ENCODE peak calls at places on chromosome 2, in five cellular contexts. One of them, this sample, is unnamed.

GRCh38 chr2:38092196-38092902 is 16.4 kb upstream of the CYP1B1 start:
- DNase-seq in stimulated activated CD4-positive, alpha-beta T cell treated with anti-CD3 and anti-CD28 coated beads, Interleukin-4, amount 100 ng/mL, for 48 hours: no peak
- DNase-seq in endothelial cell: no peak
- DNase-seq in NCI-H2029: no peak
- DNase-seq in AG10803: peak
- DNase-seq in this sample: peak

GRCh38 chr2:17539993-17540812 is at the start of gene VSNL1:
- DNase-seq in stimulated activated CD4-positive, alpha-beta T cell treated with anti-CD3 and anti-CD28 coated beads, Interleukin-4, amount 100 ng/mL, for 48 hours: no peak
- DNase-seq in endothelial cell: peak
- DNase-seq in NCI-H2029: no peak
- DNase-seq in AG10803: peak
- DNase-seq in this sample: peak

GRCh38 chr2:47049502-47049901 is 105.6 kb downstream of the STPG4 start:
- DNase-seq in stimulated activated CD4-positive, alpha-beta T cell treated with anti-CD3 and anti-CD28 coated beads, Interleukin-4, amount 100 ng/mL, for 48 hours: no peak
- DNase-seq in endothelial cell: no peak
- DNase-seq in NCI-H2029: no peak
- DNase-seq in AG10803: no peak
- DNase-seq in this sample: no peak

GRCh38 chr2:37306024-37306423 is 18.6 kb downstream of the PRKD3 start:
- DNase-seq in stimulated activated CD4-positive, alpha-beta T cell treated with anti-CD3 and anti-CD28 coated beads, Interleukin-4, amount 100 ng/mL, for 48 hours: no peak
- DNase-seq in endothelial cell: no peak
- DNase-seq in NCI-H2029: peak
- DNase-seq in AG10803: no peak
- DNase-seq in this sample: no peak

GRCh38 chr2:54572262-54572635 is 116.1 kb downstream of the SPTBN1 start:
- DNase-seq in stimulated activated CD4-positive, alpha-beta T cell treated with anti-CD3 and anti-CD28 coated beads, Interleukin-4, amount 100 ng/mL, for 48 hours: no peak
- DNase-seq in endothelial cell: no peak
- DNase-seq in NCI-H2029: peak
- DNase-seq in AG10803: peak
- DNase-seq in this sample: peak

GRCh38 chr2:166784296-166784946 is 103.9 kb upstream of the XIRP2 start:
- DNase-seq in stimulated activated CD4-positive, alpha-beta T cell treated with anti-CD3 and anti-CD28 coated beads, Interleukin-4, amount 100 ng/mL, for 48 hours: no peak
- DNase-seq in endothelial cell: no peak
- DNase-seq in NCI-H2029: peak
- DNase-seq in AG10803: no peak
- DNase-seq in this sample: no peak

GRCh38 chr2:144078802-144079386 is 441.0 kb downstream of the ZEB2 start:
- DNase-seq in stimulated activated CD4-positive, alpha-beta T cell treated with anti-CD3 and anti-CD28 coated beads, Interleukin-4, amount 100 ng/mL, for 48 hours: no peak
- DNase-seq in endothelial cell: no peak
- DNase-seq in NCI-H2029: no peak
- DNase-seq in AG10803: no peak
- DNase-seq in this sample: no peak

GRCh38 chr2:54595999-54596903 is 127.2 kb upstream of the EML6 start:
- DNase-seq in stimulated activated CD4-positive, alpha-beta T cell treated with anti-CD3 and anti-CD28 coated beads, Interleukin-4, amount 100 ng/mL, for 48 hours: no peak
- DNase-seq in endothelial cell: no peak
- DNase-seq in NCI-H2029: peak
- DNase-seq in AG10803: no peak
- DNase-seq in this sample: no peak

GRCh38 chr2:43623052-43623451 is 14.0 kb upstream of the PLEKHH2 start:
- DNase-seq in stimulated activated CD4-positive, alpha-beta T cell treated with anti-CD3 and anti-CD28 coated beads, Interleukin-4, amount 100 ng/mL, for 48 hours: no peak
- DNase-seq in endothelial cell: no peak
- DNase-seq in NCI-H2029: no peak
- DNase-seq in AG10803: no peak
- DNase-seq in this sample: peak

GRCh38 chr2:54767921-54768320 is 44.5 kb downstream of the EML6 start:
- DNase-seq in stimulated activated CD4-positive, alpha-beta T cell treated with anti-CD3 and anti-CD28 coated beads, Interleukin-4, amount 100 ng/mL, for 48 hours: no peak
- DNase-seq in endothelial cell: no peak
- DNase-seq in NCI-H2029: no peak
- DNase-seq in AG10803: peak
- DNase-seq in this sample: no peak

GRCh38 chr2:88626171-88627054 is 851 bp downstream of the EIF2AK3 start:
- DNase-seq in stimulated activated CD4-positive, alpha-beta T cell treated with anti-CD3 and anti-CD28 coated beads, Interleukin-4, amount 100 ng/mL, for 48 hours: peak
- DNase-seq in endothelial cell: peak
- DNase-seq in NCI-H2029: no peak
- DNase-seq in AG10803: peak
- DNase-seq in this sample: peak

GRCh38 chr2:235005603-235006259 is 53.9 kb downstream of the SH3BP4 start:
- DNase-seq in stimulated activated CD4-positive, alpha-beta T cell treated with anti-CD3 and anti-CD28 coated beads, Interleukin-4, amount 100 ng/mL, for 48 hours: no peak
- DNase-seq in endothelial cell: peak
- DNase-seq in NCI-H2029: peak
- DNase-seq in AG10803: no peak
- DNase-seq in this sample: no peak

GRCh38 chr2:168671932-168672331 is 130.5 kb upstream of the NOSTRIN start:
- DNase-seq in stimulated activated CD4-positive, alpha-beta T cell treated with anti-CD3 and anti-CD28 coated beads, Interleukin-4, amount 100 ng/mL, for 48 hours: no peak
- DNase-seq in endothelial cell: no peak
- DNase-seq in NCI-H2029: no peak
- DNase-seq in AG10803: no peak
- DNase-seq in this sample: no peak

GRCh38 chr2:197926673-197927072 is 122.3 kb downstream of the PLCL1 start:
- DNase-seq in stimulated activated CD4-positive, alpha-beta T cell treated with anti-CD3 and anti-CD28 coated beads, Interleukin-4, amount 100 ng/mL, for 48 hours: no peak
- DNase-seq in endothelial cell: no peak
- DNase-seq in NCI-H2029: no peak
- DNase-seq in AG10803: peak
- DNase-seq in this sample: no peak

GRCh38 chr2:45119038-45119437 is 109.8 kb upstream of the SIX2 start:
- DNase-seq in stimulated activated CD4-positive, alpha-beta T cell treated with anti-CD3 and anti-CD28 coated beads, Interleukin-4, amount 100 ng/mL, for 48 hours: no peak
- DNase-seq in endothelial cell: no peak
- DNase-seq in NCI-H2029: no peak
- DNase-seq in AG10803: peak
- DNase-seq in this sample: peak

GRCh38 chr2:126858991-126859390 is 39.7 kb upstream of the TEX51 start:
- DNase-seq in stimulated activated CD4-positive, alpha-beta T cell treated with anti-CD3 and anti-CD28 coated beads, Interleukin-4, amount 100 ng/mL, for 48 hours: no peak
- DNase-seq in endothelial cell: no peak
- DNase-seq in NCI-H2029: no peak
- DNase-seq in AG10803: no peak
- DNase-seq in this sample: no peak

GRCh38 chr2:128348505-128349065 is 29.9 kb upstream of the HS6ST1 start:
- DNase-seq in stimulated activated CD4-positive, alpha-beta T cell treated with anti-CD3 and anti-CD28 coated beads, Interleukin-4, amount 100 ng/mL, for 48 hours: no peak
- DNase-seq in endothelial cell: no peak
- DNase-seq in NCI-H2029: no peak
- DNase-seq in AG10803: no peak
- DNase-seq in this sample: no peak

GRCh38 chr2:126876631-126877030 is 22.1 kb upstream of the TEX51 start:
- DNase-seq in stimulated activated CD4-positive, alpha-beta T cell treated with anti-CD3 and anti-CD28 coated beads, Interleukin-4, amount 100 ng/mL, for 48 hours: no peak
- DNase-seq in endothelial cell: no peak
- DNase-seq in NCI-H2029: no peak
- DNase-seq in AG10803: no peak
- DNase-seq in this sample: no peak

GRCh38 chr2:42961385-42961800 is 169.0 kb upstream of the HAAO start:
- DNase-seq in stimulated activated CD4-positive, alpha-beta T cell treated with anti-CD3 and anti-CD28 coated beads, Interleukin-4, amount 100 ng/mL, for 48 hours: no peak
- DNase-seq in endothelial cell: no peak
- DNase-seq in NCI-H2029: no peak
- DNase-seq in AG10803: peak
- DNase-seq in this sample: no peak

GRCh38 chr2:112640800-112641675 is 4.7 kb upstream of the SLC20A1 start:
- DNase-seq in stimulated activated CD4-positive, alpha-beta T cell treated with anti-CD3 and anti-CD28 coated beads, Interleukin-4, amount 100 ng/mL, for 48 hours: no peak
- DNase-seq in endothelial cell: no peak
- DNase-seq in NCI-H2029: no peak
- DNase-seq in AG10803: peak
- DNase-seq in this sample: peak

GRCh38 chr2:3785220-3785889 is 82.0 kb downstream of the DCDC2C start:
- DNase-seq in stimulated activated CD4-positive, alpha-beta T cell treated with anti-CD3 and anti-CD28 coated beads, Interleukin-4, amount 100 ng/mL, for 48 hours: no peak
- DNase-seq in endothelial cell: no peak
- DNase-seq in NCI-H2029: no peak
- DNase-seq in AG10803: no peak
- DNase-seq in this sample: peak

GRCh38 chr2:152468832-152469692 is 134.1 kb downstream of the FMNL2 start:
- DNase-seq in stimulated activated CD4-positive, alpha-beta T cell treated with anti-CD3 and anti-CD28 coated beads, Interleukin-4, amount 100 ng/mL, for 48 hours: no peak
- DNase-seq in endothelial cell: no peak
- DNase-seq in NCI-H2029: peak
- DNase-seq in AG10803: no peak
- DNase-seq in this sample: no peak

GRCh38 chr2:239247401-239248245 is 153.2 kb downstream of the HDAC4 start:
- DNase-seq in stimulated activated CD4-positive, alpha-beta T cell treated with anti-CD3 and anti-CD28 coated beads, Interleukin-4, amount 100 ng/mL, for 48 hours: no peak
- DNase-seq in endothelial cell: no peak
- DNase-seq in NCI-H2029: no peak
- DNase-seq in AG10803: no peak
- DNase-seq in this sample: no peak

GRCh38 chr2:69482471-69482870 is 45.2 kb upstream of the NFU1 start:
- DNase-seq in stimulated activated CD4-positive, alpha-beta T cell treated with anti-CD3 and anti-CD28 coated beads, Interleukin-4, amount 100 ng/mL, for 48 hours: no peak
- DNase-seq in endothelial cell: no peak
- DNase-seq in NCI-H2029: no peak
- DNase-seq in AG10803: no peak
- DNase-seq in this sample: no peak

GRCh38 chr2:227415538-227416424 is 28.0 kb upstream of the SCYGR1 start:
- DNase-seq in stimulated activated CD4-positive, alpha-beta T cell treated with anti-CD3 and anti-CD28 coated beads, Interleukin-4, amount 100 ng/mL, for 48 hours: no peak
- DNase-seq in endothelial cell: no peak
- DNase-seq in NCI-H2029: no peak
- DNase-seq in AG10803: peak
- DNase-seq in this sample: peak

GRCh38 chr2:201797175-201797840 is 9.0 kb upstream of the CDK15 start:
- DNase-seq in stimulated activated CD4-positive, alpha-beta T cell treated with anti-CD3 and anti-CD28 coated beads, Interleukin-4, amount 100 ng/mL, for 48 hours: no peak
- DNase-seq in endothelial cell: no peak
- DNase-seq in NCI-H2029: no peak
- DNase-seq in AG10803: peak
- DNase-seq in this sample: peak

GRCh38 chr2:11056614-11057013 is 98.7 kb upstream of the SLC66A3 start:
- DNase-seq in stimulated activated CD4-positive, alpha-beta T cell treated with anti-CD3 and anti-CD28 coated beads, Interleukin-4, amount 100 ng/mL, for 48 hours: no peak
- DNase-seq in endothelial cell: no peak
- DNase-seq in NCI-H2029: peak
- DNase-seq in AG10803: peak
- DNase-seq in this sample: peak

GRCh38 chr2:118474151-118474561 is 373.3 kb downstream of the EN1 start:
- DNase-seq in stimulated activated CD4-positive, alpha-beta T cell treated with anti-CD3 and anti-CD28 coated beads, Interleukin-4, amount 100 ng/mL, for 48 hours: no peak
- DNase-seq in endothelial cell: no peak
- DNase-seq in NCI-H2029: no peak
- DNase-seq in AG10803: no peak
- DNase-seq in this sample: no peak